ENCODE peak calls at places on chromosomes 6 and 20, in seven cellular contexts. One of them, this sample, is unnamed.

GRCh38 chr6:52074155-52074554 is 13.3 kb downstream of the PKHD1 start:
- DNase-seq in tibial nerve: no peak
- DNase-seq in breast epithelium: no peak
- DNase-seq in left ventricle myocardium inferior: no peak
- DNase-seq in left lung: no peak
- DNase-seq in mammary epithelial cell: no peak
- DNase-seq in sigmoid colon: no peak
- DNase-seq in this sample: no peak

GRCh38 chr20:35284267-35284991 is at the start of gene EIF6:
- DNase-seq in tibial nerve: peak; percentile 60
- DNase-seq in breast epithelium: peak; percentile 72
- DNase-seq in left ventricle myocardium inferior: peak; percentile 80
- DNase-seq in left lung: peak; percentile 82
- DNase-seq in mammary epithelial cell: peak; percentile 85
- DNase-seq in sigmoid colon: peak; percentile 89
- DNase-seq in this sample: peak; percentile 93

GRCh38 chr6:133764011-133764812 is 124.7 kb upstream of the TCF21 start:
- DNase-seq in tibial nerve: peak; percentile 46
- DNase-seq in breast epithelium: no peak
- DNase-seq in left ventricle myocardium inferior: no peak
- DNase-seq in left lung: no peak
- DNase-seq in mammary epithelial cell: peak; percentile 39
- DNase-seq in sigmoid colon: no peak
- DNase-seq in this sample: no peak

GRCh38 chr6:156589281-156589680 is 187.9 kb upstream of the ARID1B start:
- DNase-seq in tibial nerve: no peak
- DNase-seq in breast epithelium: no peak
- DNase-seq in left ventricle myocardium inferior: no peak
- DNase-seq in left lung: no peak
- DNase-seq in mammary epithelial cell: peak; percentile 23
- DNase-seq in sigmoid colon: no peak
- DNase-seq in this sample: no peak

GRCh38 chr6:19921821-19922220 is 84.7 kb downstream of the ID4 start:
- DNase-seq in tibial nerve: no peak
- DNase-seq in breast epithelium: no peak
- DNase-seq in left ventricle myocardium inferior: no peak
- DNase-seq in left lung: no peak
- DNase-seq in mammary epithelial cell: no peak
- DNase-seq in sigmoid colon: no peak
- DNase-seq in this sample: no peak

GRCh38 chr6:53786832-53787231 is 8.0 kb upstream of the LRRC1 start:
- DNase-seq in tibial nerve: no peak
- DNase-seq in breast epithelium: no peak
- DNase-seq in left ventricle myocardium inferior: no peak
- DNase-seq in left lung: no peak
- DNase-seq in mammary epithelial cell: no peak
- DNase-seq in sigmoid colon: no peak
- DNase-seq in this sample: no peak

GRCh38 chr6:33313105-33313708 is 671 bp downstream of the TAPBP start:
- DNase-seq in tibial nerve: peak; percentile 34
- DNase-seq in breast epithelium: no peak
- DNase-seq in left ventricle myocardium inferior: peak; percentile 62
- DNase-seq in left lung: peak; percentile 61
- DNase-seq in mammary epithelial cell: peak; percentile 37
- DNase-seq in sigmoid colon: peak; percentile 81
- DNase-seq in this sample: peak; percentile 29

GRCh38 chr20:9422335-9422734 is 92.1 kb upstream of the LAMP5 start:
- DNase-seq in tibial nerve: no peak
- DNase-seq in breast epithelium: no peak
- DNase-seq in left ventricle myocardium inferior: no peak
- DNase-seq in left lung: no peak
- DNase-seq in mammary epithelial cell: no peak
- DNase-seq in sigmoid colon: no peak
- DNase-seq in this sample: no peak

GRCh38 chr20:48444249-48444648 is 383.6 kb downstream of the PREX1 start:
- DNase-seq in tibial nerve: no peak
- DNase-seq in breast epithelium: no peak
- DNase-seq in left ventricle myocardium inferior: no peak
- DNase-seq in left lung: no peak
- DNase-seq in mammary epithelial cell: no peak
- DNase-seq in sigmoid colon: no peak
- DNase-seq in this sample: no peak

GRCh38 chr6:139587469-139587868 is 213.0 kb upstream of the CITED2 start:
- DNase-seq in tibial nerve: no peak
- DNase-seq in breast epithelium: no peak
- DNase-seq in left ventricle myocardium inferior: no peak
- DNase-seq in left lung: no peak
- DNase-seq in mammary epithelial cell: peak; percentile 56
- DNase-seq in sigmoid colon: no peak
- DNase-seq in this sample: no peak

GRCh38 chr20:50568549-50568942 is 58.4 kb downstream of the PTPN1 start:
- DNase-seq in tibial nerve: no peak
- DNase-seq in breast epithelium: no peak
- DNase-seq in left ventricle myocardium inferior: no peak
- DNase-seq in left lung: no peak
- DNase-seq in mammary epithelial cell: no peak
- DNase-seq in sigmoid colon: no peak
- DNase-seq in this sample: no peak

GRCh38 chr20:50571466-50571865 is 61.3 kb downstream of the PTPN1 start:
- DNase-seq in tibial nerve: no peak
- DNase-seq in breast epithelium: no peak
- DNase-seq in left ventricle myocardium inferior: no peak
- DNase-seq in left lung: no peak
- DNase-seq in mammary epithelial cell: no peak
- DNase-seq in sigmoid colon: no peak
- DNase-seq in this sample: no peak

GRCh38 chr20:50572922-50573777 is 63.0 kb downstream of the PTPN1 start:
- DNase-seq in tibial nerve: peak; percentile 36
- DNase-seq in breast epithelium: no peak
- DNase-seq in left ventricle myocardium inferior: peak; percentile 60
- DNase-seq in left lung: no peak
- DNase-seq in mammary epithelial cell: no peak
- DNase-seq in sigmoid colon: peak; percentile 86
- DNase-seq in this sample: no peak

GRCh38 chr20:50567860-50568548 is 57.8 kb downstream of the PTPN1 start:
- DNase-seq in tibial nerve: no peak
- DNase-seq in breast epithelium: no peak
- DNase-seq in left ventricle myocardium inferior: no peak
- DNase-seq in left lung: no peak
- DNase-seq in mammary epithelial cell: no peak
- DNase-seq in sigmoid colon: no peak
- DNase-seq in this sample: no peak

DNA sequence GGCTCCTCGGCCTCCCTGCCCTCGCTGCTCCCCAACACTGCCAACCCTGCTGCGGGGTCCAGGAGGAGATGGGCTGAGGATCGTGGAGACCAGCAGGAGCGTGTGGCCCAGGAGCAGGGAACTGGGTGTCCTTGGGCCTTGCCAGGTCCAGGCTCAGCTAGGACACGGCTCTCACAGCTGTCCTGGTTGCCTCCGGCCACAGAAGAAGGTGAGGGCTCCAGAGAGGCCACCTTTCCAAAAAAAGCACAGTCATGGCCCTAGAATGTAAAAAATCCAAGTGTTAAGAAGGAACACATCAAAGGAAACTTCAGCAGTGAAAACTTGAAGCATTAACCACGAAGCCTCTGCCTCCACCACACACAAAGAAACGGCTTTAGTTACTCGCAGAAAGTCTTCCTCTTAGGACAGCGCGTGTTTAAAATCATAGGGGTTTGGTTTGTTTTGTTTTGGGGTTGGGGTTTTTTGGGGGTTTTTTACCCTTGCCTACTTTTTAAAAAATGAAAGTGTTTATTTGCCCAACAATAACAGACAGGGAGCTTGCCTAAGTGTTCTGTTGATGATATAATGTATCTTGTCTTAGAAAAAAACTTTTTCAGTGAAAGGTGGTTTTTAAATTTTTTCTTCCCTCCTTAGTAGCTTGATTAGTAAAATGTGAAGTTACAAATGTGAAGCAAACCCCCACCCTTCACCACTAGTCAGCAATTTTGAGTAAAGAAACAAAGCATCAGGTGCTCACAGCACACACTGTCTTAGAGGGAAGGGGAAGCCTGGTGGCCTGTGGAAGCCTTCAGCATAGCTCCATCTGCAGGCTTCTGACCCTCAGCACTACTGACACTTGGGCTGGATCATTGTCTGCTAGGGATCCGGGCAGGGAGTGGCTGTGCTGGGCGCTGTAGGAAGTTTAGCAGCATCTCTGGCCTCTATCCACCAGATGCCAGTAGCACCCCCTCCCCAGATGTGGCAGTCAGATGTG is 60.0 kb downstream of the PTPN1 start:
- DNase-seq in tibial nerve: no peak
- DNase-seq in breast epithelium: no peak
- DNase-seq in left ventricle myocardium inferior: no peak
- DNase-seq in left lung: no peak
- DNase-seq in mammary epithelial cell: no peak
- DNase-seq in sigmoid colon: no peak
- DNase-seq in this sample: peak; percentile 65
- H3K4me3 ChIP-seq in tibial nerve: no peak overlapping the region
- H3K4me3 ChIP-seq in breast epithelium: no peak overlapping the region
- H3K4me3 ChIP-seq in left ventricle myocardium inferior: no peak overlapping the region
- H3K4me3 ChIP-seq in left lung: no peak overlapping the region
- H3K4me3 ChIP-seq in mammary epithelial cell: no peak overlapping the region
- H3K4me3 ChIP-seq in sigmoid colon: no peak overlapping the region
- H3K4me3 ChIP-seq in this sample: no peak overlapping the region

GRCh38 chr6:167491403-167492095 is 166.7 kb downstream of the TTLL2 start:
- DNase-seq in tibial nerve: no peak
- DNase-seq in breast epithelium: no peak
- DNase-seq in left ventricle myocardium inferior: no peak
- DNase-seq in left lung: no peak
- DNase-seq in mammary epithelial cell: no peak
- DNase-seq in sigmoid colon: peak; percentile 6
- DNase-seq in this sample: no peak

GRCh38 chr6:167493961-167494697 is 169.2 kb downstream of the TTLL2 start:
- DNase-seq in tibial nerve: peak; percentile 59
- DNase-seq in breast epithelium: no peak
- DNase-seq in left ventricle myocardium inferior: peak; percentile 73
- DNase-seq in left lung: no peak
- DNase-seq in mammary epithelial cell: no peak
- DNase-seq in sigmoid colon: peak; percentile 60
- DNase-seq in this sample: peak; percentile 91

GRCh38 chr6:167493310-167493709 is 168.4 kb downstream of the TTLL2 start:
- DNase-seq in tibial nerve: no peak
- DNase-seq in breast epithelium: no peak
- DNase-seq in left ventricle myocardium inferior: no peak
- DNase-seq in left lung: no peak
- DNase-seq in mammary epithelial cell: no peak
- DNase-seq in sigmoid colon: peak; percentile 8
- DNase-seq in this sample: no peak

GRCh38 chr6:167494698-167495435 is 170.0 kb downstream of the TTLL2 start:
- DNase-seq in tibial nerve: no peak
- DNase-seq in breast epithelium: no peak
- DNase-seq in left ventricle myocardium inferior: no peak
- DNase-seq in left lung: no peak
- DNase-seq in mammary epithelial cell: no peak
- DNase-seq in sigmoid colon: no peak
- DNase-seq in this sample: no peak

GRCh38 chr6:167492096-167492449 is 167.2 kb downstream of the TTLL2 start:
- DNase-seq in tibial nerve: peak; percentile 36
- DNase-seq in breast epithelium: no peak
- DNase-seq in left ventricle myocardium inferior: peak; percentile 43
- DNase-seq in left lung: no peak
- DNase-seq in mammary epithelial cell: no peak
- DNase-seq in sigmoid colon: peak; percentile 57
- DNase-seq in this sample: peak; percentile 66
- TF ChIP-seq CTCF in tibial nerve: no peak
- TF ChIP-seq CTCF in breast epithelium: no peak
- TF ChIP-seq CTCF in left ventricle myocardium inferior: no peak
- TF ChIP-seq CTCF in left lung: no peak
- TF ChIP-seq CTCF in mammary epithelial cell: no peak
- TF ChIP-seq CTCF in sigmoid colon: no peak
- TF ChIP-seq CTCF in this sample: no peak

DNA sequence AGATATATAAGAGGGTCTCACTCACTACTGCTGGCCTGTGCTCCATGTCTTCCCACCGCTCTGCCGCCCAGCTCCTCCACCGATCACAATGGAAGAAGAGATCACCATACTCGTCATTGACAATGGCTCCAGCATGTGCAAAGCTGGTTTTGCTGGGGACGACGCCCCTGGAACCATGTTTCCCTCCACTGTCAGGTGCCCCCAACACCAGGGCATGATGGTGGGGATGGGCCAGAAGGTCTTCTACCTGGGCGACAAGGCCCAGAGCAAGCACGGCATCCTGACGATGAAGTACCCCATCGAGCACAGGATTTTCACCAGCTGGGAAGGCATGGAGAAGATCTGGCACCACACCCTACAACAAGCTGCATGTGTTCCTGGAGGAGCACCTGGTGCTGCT is 24.3 kb downstream of the TMEM74B start:
- DNase-seq in tibial nerve: no peak
- DNase-seq in breast epithelium: no peak
- DNase-seq in left ventricle myocardium inferior: no peak
- DNase-seq in left lung: no peak
- DNase-seq in mammary epithelial cell: no peak
- DNase-seq in sigmoid colon: no peak
- DNase-seq in this sample: no peak
- H3K36me3 ChIP-seq in tibial nerve: no peaks in the 10 kb centered on the region
- H3K36me3 ChIP-seq in breast epithelium: peaks cover 9% of the 10 kb centered on the region
- H3K36me3 ChIP-seq in left ventricle myocardium inferior: peaks cover 68% of the 10 kb centered on the region
- H3K36me3 ChIP-seq in left lung: no peaks in the 10 kb centered on the region
- H3K36me3 ChIP-seq in mammary epithelial cell: peaks cover 26% of the 10 kb centered on the region
- H3K36me3 ChIP-seq in sigmoid colon: peaks cover 46% of the 10 kb centered on the region
- H3K36me3 ChIP-seq in this sample: no peaks in the 10 kb centered on the region

GRCh38 chr6:73854998-73855718 is 159.2 kb downstream of the CD109 start:
- DNase-seq in tibial nerve: peak; percentile 84
- DNase-seq in breast epithelium: no peak
- DNase-seq in left ventricle myocardium inferior: no peak
- DNase-seq in left lung: no peak
- DNase-seq in mammary epithelial cell: peak; percentile 41
- DNase-seq in sigmoid colon: no peak
- DNase-seq in this sample: peak; percentile 16
- H3K4me3 ChIP-seq in tibial nerve: peak overlapping the region; percentile 29
- H3K4me3 ChIP-seq in breast epithelium: peak overlapping the region; percentile 43
- H3K4me3 ChIP-seq in left ventricle myocardium inferior: peak overlapping the region; percentile 16
- H3K4me3 ChIP-seq in left lung: no peak overlapping the region
- H3K4me3 ChIP-seq in mammary epithelial cell: no peak overlapping the region
- H3K4me3 ChIP-seq in sigmoid colon: peak overlapping the region; percentile 15
- H3K4me3 ChIP-seq in this sample: no peak overlapping the region

DNA sequence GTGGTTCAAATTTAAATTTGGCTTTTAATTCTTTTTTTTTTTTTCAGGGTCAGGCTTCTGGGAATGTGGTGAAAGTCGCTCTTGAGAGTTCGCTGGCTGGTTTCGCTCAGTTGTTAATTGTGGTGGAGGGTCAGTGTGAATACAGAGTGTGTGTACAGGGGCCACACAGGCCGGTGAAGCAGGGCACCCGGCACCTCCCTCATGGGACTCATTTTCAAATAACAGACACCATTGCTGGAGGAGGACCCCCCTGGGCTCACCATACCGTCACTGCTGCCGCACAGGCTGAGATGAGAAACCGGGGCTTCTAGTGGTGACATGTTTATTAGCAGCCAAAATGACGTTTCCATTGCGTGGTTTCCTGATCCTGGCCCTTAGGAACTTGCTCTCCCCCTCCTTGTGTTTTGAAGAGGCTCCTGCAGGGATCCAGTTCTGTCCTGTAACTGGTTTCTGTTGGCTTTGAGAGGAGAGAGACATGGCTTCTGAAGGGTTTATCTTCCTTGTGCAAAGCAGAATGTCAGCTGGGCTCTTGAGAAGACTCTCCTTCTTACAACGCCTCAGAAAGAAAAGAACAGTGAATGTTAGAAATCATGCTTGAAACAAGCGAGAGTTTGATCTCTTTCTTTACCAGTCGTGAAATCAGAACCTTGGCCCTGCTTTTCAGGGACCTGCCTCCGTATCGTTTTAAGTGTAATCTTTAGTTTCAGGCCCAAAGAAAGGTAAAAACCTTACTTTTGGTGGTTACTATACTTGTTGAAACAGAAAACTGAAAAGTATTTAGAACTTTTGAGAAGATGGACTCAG is 37.8 kb downstream of the DUSP22 start:
- DNase-seq in tibial nerve: no peak
- DNase-seq in breast epithelium: no peak
- DNase-seq in left ventricle myocardium inferior: peak; percentile 16
- DNase-seq in left lung: no peak
- DNase-seq in mammary epithelial cell: no peak
- DNase-seq in sigmoid colon: peak; percentile 78
- DNase-seq in this sample: no peak
- TF ChIP-seq CTCF in tibial nerve: no peak
- TF ChIP-seq CTCF in breast epithelium: no peak
- TF ChIP-seq CTCF in left ventricle myocardium inferior: no peak
- TF ChIP-seq CTCF in left lung: no peak
- TF ChIP-seq CTCF in mammary epithelial cell: no peak
- TF ChIP-seq CTCF in sigmoid colon: no peak
- TF ChIP-seq CTCF in this sample: peak; percentile 5

This sample was measured in testis.